ENCODE peak calls at places on chromosome 16, in seven cellular contexts. Q is NAMALWA, G is brain microvascular endothelial cell, V is anterior cingulate cortex, D is NCI-H524, U is caudate nucleus, E is iris pigment epithelial cell. M is an unnamed sample.

GRCh38 chr16:65071371-65072311 is 50.2 kb downstream of the CDH11 start:
- DNase-seq in Q (no peak), V (peak), D (peak), E (peak), G (peak), U (peak), M (peak)

GRCh38 chr16:48385272-48385953 is at the start of gene SIAH1:
- DNase-seq in D (peak), E (peak), Q (peak), U (peak), G (peak), V (peak), M (peak)

GRCh38 chr16:50248845-50249244 is 17.5 kb upstream of the ADCY7 start:
- DNase-seq in U (no peak), V (no peak), E (no peak), Q (no peak), D (peak), G (no peak), M (no peak)

GRCh38 chr16:2500937-2501750 is 12.6 kb upstream of the ATP6V0C start:
- DNase-seq in G (peak), U (peak), V (peak), Q (peak), D (peak), E (peak), M (peak)

GRCh38 chr16:57527610-57528360 is 8.6 kb downstream of the CCDC102A start:
- DNase-seq in D (no peak), E (no peak), Q (no peak), U (no peak), V (no peak), G (no peak), M (no peak)

GRCh38 chr16:81460075-81460474 is 15.5 kb downstream of the CMIP start:
- DNase-seq in E (no peak), U (no peak), Q (no peak), V (no peak), G (no peak), D (no peak), M (no peak)

GRCh38 chr16:72783716-72784320 is 264.1 kb downstream of the ZFHX3 start:
- DNase-seq in V (no peak), Q (no peak), U (no peak), E (peak), D (no peak), G (peak), M (peak)

GRCh38 chr16:685967-686366 is 1.8 kb upstream of the JMJD8 start:
- DNase-seq in U (no peak), G (no peak), Q (no peak), D (peak), E (no peak), V (no peak), M (peak)

GRCh38 chr16:35131429-35131828 is 1672.0 kb downstream of the TP53TG3F start:
- DNase-seq in G (no peak), D (no peak), Q (no peak), V (no peak), E (no peak), U (no peak), M (no peak)

GRCh38 chr16:26816266-26816665 is 250.5 kb upstream of the C16orf82 start:
- DNase-seq in V (no peak), U (no peak), Q (no peak), D (no peak), G (no peak), E (peak), M (no peak)

GRCh38 chr16:72797606-72798005 is 250.3 kb downstream of the ZFHX3 start:
- DNase-seq in G (no peak), Q (no peak), D (no peak), V (no peak), U (no peak), E (no peak), M (no peak)

GRCh38 chr16:3020247-3020603 is at the start of gene TNFRSF12A:
- DNase-seq in V (no peak), D (peak), U (no peak), G (peak), Q (peak), E (peak), M (peak)

GRCh38 chr16:6926341-6926740 is 406.3 kb upstream of the RBFOX1 start:
- DNase-seq in U (no peak), G (no peak), E (no peak), V (no peak), Q (no peak), D (no peak), M (no peak)

GRCh38 chr16:53809088-53809951 is 105.4 kb downstream of the FTO start:
- DNase-seq in V (no peak), G (peak), Q (no peak), D (no peak), U (no peak), E (peak), M (peak)

GRCh38 chr16:12262454-12263180 is 286.1 kb downstream of the SNX29 start:
- DNase-seq in D (no peak), V (no peak), E (no peak), Q (no peak), U (no peak), G (no peak), M (no peak)

GRCh38 chr16:4693956-4694663 is 748 bp downstream of the NUDT16L1 start:
- DNase-seq in Q (peak), G (peak), D (peak), E (peak), U (peak), V (no peak), M (peak)

GRCh38 chr16:53131363-53132071 is 76.7 kb downstream of the CHD9 start:
- DNase-seq in V (peak), D (peak), G (no peak), U (peak), Q (peak), E (peak), M (peak)

GRCh38 chr16:49116873-49117272 is 164.8 kb downstream of the CBLN1 start:
- DNase-seq in Q (no peak), D (no peak), G (no peak), V (no peak), U (peak), E (no peak), M (no peak)

GRCh38 chr16:67277999-67278772 is 1.1 kb upstream of the PLEKHG4 start:
- DNase-seq in V (no peak), G (peak), E (peak), U (no peak), Q (no peak), D (no peak), M (peak)

M was measured in astrocyte of the spinal cord.